ENCODE peak calls at places on chromosomes 2 and 18, in eight cellular contexts. One of them, this sample, is unnamed. For H3K27me3, the result is how much of the 10 kb centered on the place peaks cover.

GRCh38 chr18:23416283-23416682 is 36.8 kb upstream of the RIOK3 start:
- DNase-seq in fibroblast of lung: no peak
- DNase-seq in left lung: no peak
- DNase-seq in IMR-90: no peak
- DNase-seq in PC-3: no peak
- DNase-seq in kidney epithelial cell: no peak
- DNase-seq in CD4-positive, alpha-beta T cell: no peak
- DNase-seq in thoracic aorta: no peak
- DNase-seq in this sample: no peak

GRCh38 chr2:10267036-10267435 is 35.7 kb upstream of the HPCAL1 start:
- DNase-seq in kidney epithelial cell: no peak
- DNase-seq in left lung: no peak
- DNase-seq in PC-3: no peak
- DNase-seq in CD4-positive, alpha-beta T cell: no peak
- DNase-seq in thoracic aorta: no peak
- DNase-seq in IMR-90: no peak
- DNase-seq in fibroblast of lung: no peak
- DNase-seq in this sample: no peak

GRCh38 chr2:119178811-119179601 is 20.5 kb upstream of the C1QL2 start:
- DNase-seq in thoracic aorta: no peak
- DNase-seq in IMR-90: no peak
- DNase-seq in CD4-positive, alpha-beta T cell: no peak
- DNase-seq in fibroblast of lung: peak
- DNase-seq in left lung: peak
- DNase-seq in kidney epithelial cell: peak
- DNase-seq in PC-3: peak
- DNase-seq in this sample: no peak

GRCh38 chr2:41836944-41837343 is 210.9 kb upstream of the PKDCC start:
- DNase-seq in thoracic aorta: no peak
- DNase-seq in fibroblast of lung: peak
- DNase-seq in left lung: no peak
- DNase-seq in IMR-90: peak
- DNase-seq in CD4-positive, alpha-beta T cell: peak
- DNase-seq in PC-3: peak
- DNase-seq in kidney epithelial cell: no peak
- DNase-seq in this sample: no peak

GRCh38 chr18:58375051-58375450 is 253.8 kb downstream of the ALPK2 start:
- DNase-seq in IMR-90: no peak
- DNase-seq in kidney epithelial cell: no peak
- DNase-seq in PC-3: no peak
- DNase-seq in thoracic aorta: no peak
- DNase-seq in CD4-positive, alpha-beta T cell: no peak
- DNase-seq in left lung: no peak
- DNase-seq in fibroblast of lung: no peak
- DNase-seq in this sample: no peak

GRCh38 chr18:37364237-37364636 is 201.4 kb downstream of the CELF4 start:
- DNase-seq in IMR-90: no peak
- DNase-seq in kidney epithelial cell: no peak
- DNase-seq in left lung: peak
- DNase-seq in fibroblast of lung: no peak
- DNase-seq in CD4-positive, alpha-beta T cell: no peak
- DNase-seq in PC-3: no peak
- DNase-seq in thoracic aorta: no peak
- DNase-seq in this sample: no peak

GRCh38 chr2:161163438-161163837 is 3.2 kb downstream of the TANK start:
- DNase-seq in kidney epithelial cell: no peak
- DNase-seq in CD4-positive, alpha-beta T cell: no peak
- DNase-seq in left lung: no peak
- DNase-seq in fibroblast of lung: no peak
- DNase-seq in PC-3: no peak
- DNase-seq in IMR-90: no peak
- DNase-seq in thoracic aorta: no peak
- DNase-seq in this sample: no peak

GRCh38 chr2:31318360-31319336 is 84.7 kb downstream of the EHD3 start:
- DNase-seq in thoracic aorta: no peak
- DNase-seq in CD4-positive, alpha-beta T cell: peak
- DNase-seq in IMR-90: peak
- DNase-seq in PC-3: no peak
- DNase-seq in left lung: peak
- DNase-seq in kidney epithelial cell: no peak
- DNase-seq in fibroblast of lung: peak
- DNase-seq in this sample: peak

GRCh38 chr2:40642261-40642660 is 190.4 kb upstream of the SLC8A1 start:
- DNase-seq in kidney epithelial cell: no peak
- DNase-seq in CD4-positive, alpha-beta T cell: no peak
- DNase-seq in thoracic aorta: no peak
- DNase-seq in IMR-90: no peak
- DNase-seq in PC-3: no peak
- DNase-seq in fibroblast of lung: no peak
- DNase-seq in left lung: no peak
- DNase-seq in this sample: no peak

GRCh38 chr2:25794544-25795276 is 83.6 kb downstream of the ASXL2 start:
- DNase-seq in IMR-90: no peak
- DNase-seq in fibroblast of lung: no peak
- DNase-seq in thoracic aorta: no peak
- DNase-seq in CD4-positive, alpha-beta T cell: no peak
- DNase-seq in kidney epithelial cell: no peak
- DNase-seq in PC-3: no peak
- DNase-seq in left lung: no peak
- DNase-seq in this sample: peak

GRCh38 chr2:24083567-24084385 is 858 bp downstream of the TP53I3 start:
- DNase-seq in IMR-90: peak
- DNase-seq in thoracic aorta: no peak
- DNase-seq in kidney epithelial cell: peak
- DNase-seq in PC-3: peak
- DNase-seq in fibroblast of lung: peak
- DNase-seq in CD4-positive, alpha-beta T cell: no peak
- DNase-seq in left lung: peak
- DNase-seq in this sample: peak

GRCh38 chr2:9819551-9819950 is 23.7 kb upstream of the TAF1B start:
- DNase-seq in thoracic aorta: no peak
- DNase-seq in PC-3: no peak
- DNase-seq in IMR-90: no peak
- DNase-seq in kidney epithelial cell: no peak
- DNase-seq in CD4-positive, alpha-beta T cell: no peak
- DNase-seq in left lung: no peak
- DNase-seq in fibroblast of lung: no peak
- DNase-seq in this sample: no peak

GRCh38 chr2:157420771-157421323 is 23.0 kb downstream of the CYTIP start:
- DNase-seq in IMR-90: peak
- DNase-seq in PC-3: no peak
- DNase-seq in kidney epithelial cell: no peak
- DNase-seq in CD4-positive, alpha-beta T cell: no peak
- DNase-seq in fibroblast of lung: no peak
- DNase-seq in left lung: no peak
- DNase-seq in thoracic aorta: no peak
- DNase-seq in this sample: no peak

GRCh38 chr18:50401888-50402287 is 27.0 kb downstream of the SKA1 start:
- DNase-seq in IMR-90: peak
- DNase-seq in fibroblast of lung: peak
- DNase-seq in CD4-positive, alpha-beta T cell: no peak
- DNase-seq in PC-3: peak
- DNase-seq in left lung: peak
- DNase-seq in kidney epithelial cell: no peak
- DNase-seq in thoracic aorta: no peak
- DNase-seq in this sample: peak

GRCh38 chr2:157192445-157193423 is 64.8 kb upstream of the GALNT5 start:
- DNase-seq in kidney epithelial cell: no peak
- DNase-seq in thoracic aorta: no peak
- DNase-seq in IMR-90: no peak
- DNase-seq in PC-3: no peak
- DNase-seq in fibroblast of lung: no peak
- DNase-seq in CD4-positive, alpha-beta T cell: no peak
- DNase-seq in left lung: no peak
- DNase-seq in this sample: no peak

GRCh38 chr2:157173740-157174184 is 83.7 kb upstream of the GALNT5 start:
- DNase-seq in left lung: no peak
- DNase-seq in IMR-90: peak
- DNase-seq in fibroblast of lung: peak
- DNase-seq in kidney epithelial cell: peak
- DNase-seq in thoracic aorta: no peak
- DNase-seq in PC-3: peak
- DNase-seq in CD4-positive, alpha-beta T cell: no peak
- DNase-seq in this sample: no peak

DNA sequence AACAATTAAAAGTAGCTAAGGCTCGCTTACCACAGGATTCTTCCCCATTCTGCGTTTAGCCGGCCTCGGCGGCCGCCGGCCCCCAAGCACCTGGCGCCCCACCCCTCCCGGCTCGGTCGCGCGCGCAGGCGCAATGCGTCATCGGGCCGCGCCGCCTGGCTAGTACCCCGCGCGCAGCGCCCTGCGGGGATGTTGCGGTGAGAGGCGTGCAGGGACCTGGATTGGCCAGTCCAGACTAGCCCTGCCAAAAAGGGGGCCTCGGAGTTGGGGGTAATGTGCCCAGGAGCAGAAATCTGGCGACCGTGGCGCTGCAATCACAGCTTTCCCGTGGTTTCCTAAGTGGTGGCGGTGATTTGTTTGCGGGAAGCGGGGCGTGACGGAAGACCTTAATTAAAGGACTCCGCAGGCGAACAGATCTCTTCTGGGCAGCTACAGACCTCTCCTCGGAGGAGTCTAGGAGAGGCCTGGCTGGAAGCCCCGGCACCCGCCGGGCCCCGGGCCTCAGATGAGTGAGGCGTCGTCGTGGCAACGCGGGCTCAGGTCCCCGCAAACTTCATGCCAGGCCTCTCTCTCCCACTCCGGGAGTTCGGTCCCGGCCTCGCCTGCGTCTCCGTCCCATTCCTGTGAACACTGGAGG is 606 bp downstream of the TMEM237 start:
- DNase-seq in left lung: peak
- DNase-seq in thoracic aorta: peak
- DNase-seq in PC-3: peak
- DNase-seq in IMR-90: peak
- DNase-seq in CD4-positive, alpha-beta T cell: peak
- DNase-seq in fibroblast of lung: peak
- DNase-seq in kidney epithelial cell: no peak
- DNase-seq in this sample: peak
- TF ChIP-seq CTCF in left lung: no peak
- TF ChIP-seq CTCF in thoracic aorta: no peak
- TF ChIP-seq CTCF in PC-3: no peak
- TF ChIP-seq CTCF in IMR-90: peak
- TF ChIP-seq CTCF in CD4-positive, alpha-beta T cell: peak
- TF ChIP-seq CTCF in fibroblast of lung: no peak
- TF ChIP-seq CTCF in kidney epithelial cell: no peak
- TF ChIP-seq CTCF in this sample: no peak

GRCh38 chr2:73370348-73370747 is 15.3 kb upstream of the ALMS1 start:
- DNase-seq in PC-3: no peak
- DNase-seq in CD4-positive, alpha-beta T cell: no peak
- DNase-seq in left lung: no peak
- DNase-seq in kidney epithelial cell: no peak
- DNase-seq in fibroblast of lung: no peak
- DNase-seq in thoracic aorta: no peak
- DNase-seq in IMR-90: no peak
- DNase-seq in this sample: no peak
- H3K27me3 ChIP-seq in PC-3: under half
- H3K27me3 ChIP-seq in CD4-positive, alpha-beta T cell: under half
- H3K27me3 ChIP-seq in left lung: under half
- H3K27me3 ChIP-seq in kidney epithelial cell: under half
- H3K27me3 ChIP-seq in fibroblast of lung: under half
- H3K27me3 ChIP-seq in thoracic aorta: under half
- H3K27me3 ChIP-seq in IMR-90: under half
- H3K27me3 ChIP-seq in this sample: under half

GRCh38 chr2:43226558-43226954 is at the start of gene ZFP36L2:
- DNase-seq in IMR-90: peak
- DNase-seq in PC-3: peak
- DNase-seq in left lung: peak
- DNase-seq in CD4-positive, alpha-beta T cell: peak
- DNase-seq in thoracic aorta: peak
- DNase-seq in kidney epithelial cell: no peak
- DNase-seq in fibroblast of lung: peak
- DNase-seq in this sample: peak

GRCh38 chr2:43226955-43227829 is 786 bp upstream of the ZFP36L2 start:
- DNase-seq in kidney epithelial cell: no peak
- DNase-seq in PC-3: peak
- DNase-seq in fibroblast of lung: peak
- DNase-seq in thoracic aorta: peak
- DNase-seq in IMR-90: peak
- DNase-seq in CD4-positive, alpha-beta T cell: peak
- DNase-seq in left lung: peak
- DNase-seq in this sample: peak

GRCh38 chr2:43228341-43228751 is 1.9 kb upstream of the ZFP36L2 start:
- DNase-seq in IMR-90: no peak
- DNase-seq in fibroblast of lung: peak
- DNase-seq in CD4-positive, alpha-beta T cell: no peak
- DNase-seq in PC-3: no peak
- DNase-seq in kidney epithelial cell: no peak
- DNase-seq in left lung: no peak
- DNase-seq in thoracic aorta: no peak
- DNase-seq in this sample: no peak

GRCh38 chr2:43228782-43229659 is 2.6 kb upstream of the ZFP36L2 start:
- DNase-seq in thoracic aorta: no peak
- DNase-seq in fibroblast of lung: peak
- DNase-seq in PC-3: peak
- DNase-seq in IMR-90: no peak
- DNase-seq in kidney epithelial cell: no peak
- DNase-seq in CD4-positive, alpha-beta T cell: no peak
- DNase-seq in left lung: no peak
- DNase-seq in this sample: peak

GRCh38 chr2:43227830-43228280 is 1.4 kb upstream of the ZFP36L2 start:
- DNase-seq in PC-3: peak
- DNase-seq in IMR-90: peak
- DNase-seq in kidney epithelial cell: no peak
- DNase-seq in left lung: no peak
- DNase-seq in thoracic aorta: no peak
- DNase-seq in CD4-positive, alpha-beta T cell: no peak
- DNase-seq in fibroblast of lung: no peak
- DNase-seq in this sample: no peak
- TF ChIP-seq CTCF in PC-3: no peak
- TF ChIP-seq CTCF in IMR-90: no peak
- TF ChIP-seq CTCF in kidney epithelial cell: no peak
- TF ChIP-seq CTCF in left lung: no peak
- TF ChIP-seq CTCF in thoracic aorta: no peak
- TF ChIP-seq CTCF in CD4-positive, alpha-beta T cell: no peak
- TF ChIP-seq CTCF in fibroblast of lung: peak
- TF ChIP-seq CTCF in this sample: peak

GRCh38 chr2:129712586-129712985 is 266.9 kb upstream of the RAB6C start:
- DNase-seq in thoracic aorta: no peak
- DNase-seq in CD4-positive, alpha-beta T cell: no peak
- DNase-seq in left lung: no peak
- DNase-seq in PC-3: no peak
- DNase-seq in fibroblast of lung: no peak
- DNase-seq in IMR-90: no peak
- DNase-seq in kidney epithelial cell: no peak
- DNase-seq in this sample: no peak

GRCh38 chr2:129709956-129710598 is 269.4 kb upstream of the RAB6C start:
- DNase-seq in IMR-90: no peak
- DNase-seq in thoracic aorta: no peak
- DNase-seq in fibroblast of lung: no peak
- DNase-seq in left lung: no peak
- DNase-seq in kidney epithelial cell: no peak
- DNase-seq in PC-3: no peak
- DNase-seq in CD4-positive, alpha-beta T cell: no peak
- DNase-seq in this sample: no peak

GRCh38 chr2:129710670-129711495 is 268.6 kb upstream of the RAB6C start:
- DNase-seq in IMR-90: no peak
- DNase-seq in left lung: no peak
- DNase-seq in PC-3: no peak
- DNase-seq in fibroblast of lung: no peak
- DNase-seq in kidney epithelial cell: no peak
- DNase-seq in thoracic aorta: no peak
- DNase-seq in CD4-positive, alpha-beta T cell: no peak
- DNase-seq in this sample: no peak

GRCh38 chr2:129711816-129712420 is 267.5 kb upstream of the RAB6C start:
- DNase-seq in fibroblast of lung: no peak
- DNase-seq in PC-3: no peak
- DNase-seq in kidney epithelial cell: peak
- DNase-seq in thoracic aorta: no peak
- DNase-seq in left lung: no peak
- DNase-seq in CD4-positive, alpha-beta T cell: no peak
- DNase-seq in IMR-90: no peak
- DNase-seq in this sample: no peak

GRCh38 chr2:129713337-129713736 is 266.1 kb upstream of the RAB6C start:
- DNase-seq in CD4-positive, alpha-beta T cell: no peak
- DNase-seq in IMR-90: no peak
- DNase-seq in PC-3: no peak
- DNase-seq in left lung: no peak
- DNase-seq in thoracic aorta: no peak
- DNase-seq in fibroblast of lung: no peak
- DNase-seq in kidney epithelial cell: no peak
- DNase-seq in this sample: no peak
- H3K27me3 ChIP-seq in CD4-positive, alpha-beta T cell: under half
- H3K27me3 ChIP-seq in IMR-90: under half
- H3K27me3 ChIP-seq in PC-3: under half
- H3K27me3 ChIP-seq in left lung: under half
- H3K27me3 ChIP-seq in thoracic aorta: under half
- H3K27me3 ChIP-seq in fibroblast of lung: under half
- H3K27me3 ChIP-seq in kidney epithelial cell: under half
- H3K27me3 ChIP-seq in this sample: under half